ENCODE peak calls at places on chromosomes 16 and 17, in six cellular contexts. P is H7, C is NCI-H446 treated with DMSO at 0.1 percent for 48 hours, W is T-helper 9 cell, X is NCI-H1105, L is HL-60. I is an unnamed sample.

GRCh38 chr17:32192379-32192778 is 50.1 kb downstream of the RHOT1 start:
- DNase-seq in C (no peak), X (no peak), W (no peak), L (no peak), P (no peak), I (no peak)

GRCh38 chr17:4899341-4900230 is at the start of gene C17orf107:
- DNase-seq in W (peak), X (peak), C (no peak), L (peak), P (peak), I (peak)

GRCh38 chr17:1645207-1646171 is at the start of gene SCARF1:
- DNase-seq in L (no peak), P (peak), X (no peak), W (no peak), C (no peak), I (no peak)

GRCh38 chr16:16124438-16124837 is 98.9 kb downstream of the ABCC6 start:
- DNase-seq in L (no peak), W (no peak), X (no peak), P (no peak), C (no peak), I (no peak)

GRCh38 chr16:56950881-56951771 is 10.6 kb upstream of the CETP start:
- DNase-seq in C (no peak), X (no peak), W (peak), L (peak), P (peak), I (peak)

GRCh38 chr17:59160203-59161025 is 4.9 kb downstream of the PRR11 start:
- DNase-seq in W (no peak), L (no peak), P (no peak), C (no peak), X (no peak), I (no peak)

GRCh38 chr16:79071424-79071823 is 529.1 kb downstream of the MAF start:
- DNase-seq in P (no peak), X (peak), W (no peak), L (no peak), C (no peak), I (no peak)

GRCh38 chr16:3774156-3774767 is 56.9 kb upstream of the TRAP1 start:
- DNase-seq in C (no peak), P (no peak), X (no peak), L (no peak), W (no peak), I (no peak)

GRCh38 chr17:9230346-9230745 is 209.0 kb downstream of the NTN1 start:
- DNase-seq in X (no peak), W (no peak), C (no peak), P (no peak), L (no peak), I (no peak)

GRCh38 chr16:65644821-65645220 is 523.0 kb upstream of the CDH11 start:
- DNase-seq in W (no peak), L (no peak), P (no peak), C (no peak), X (no peak), I (no peak)

GRCh38 chr16:2783581-2784375 is 3.6 kb downstream of the PRSS33 start:
- DNase-seq in L (no peak), W (no peak), C (no peak), X (no peak), P (peak), I (no peak)

GRCh38 chr17:63695889-63696288 is 4.0 kb downstream of the LIMD2 start:
- DNase-seq in W (no peak), X (no peak), L (no peak), P (no peak), C (no peak), I (no peak)

GRCh38 chr16:14215941-14216340 is 144.8 kb downstream of the MRTFB start:
- DNase-seq in X (no peak), L (no peak), C (no peak), W (no peak), P (no peak), I (no peak)

GRCh38 chr17:12756786-12757185 is 32.5 kb upstream of the ARHGAP44 start:
- DNase-seq in P (no peak), W (no peak), L (no peak), X (no peak), C (no peak), I (no peak)

GRCh38 chr17:46179375-46179999 is 13.7 kb downstream of the KANSL1 start:
- DNase-seq in X (no peak), C (no peak), P (no peak), L (peak), W (no peak), I (peak)

GRCh38 chr17:59859444-59860025 is 33.2 kb downstream of the TUBD1 start:
- DNase-seq in C (no peak), L (peak), X (no peak), P (no peak), W (no peak), I (no peak)

GRCh38 chr16:29738514-29738913 is 7.3 kb downstream of the C16orf54 start:
- DNase-seq in C (no peak), L (peak), P (no peak), X (no peak), W (peak), I (peak)

GRCh38 chr17:51006601-51007000 is 114.1 kb downstream of the SPAG9 start:
- DNase-seq in X (no peak), W (no peak), P (no peak), L (no peak), C (no peak), I (no peak)

GRCh38 chr16:30585022-30585399 is 486 bp downstream of the ZNF785 start:
- DNase-seq in X (no peak), W (no peak), L (no peak), P (peak), C (no peak), I (no peak)

GRCh38 chr16:65409505-65409904 is 287.6 kb upstream of the CDH11 start:
- DNase-seq in L (no peak), X (no peak), C (no peak), P (no peak), W (no peak), I (no peak)

GRCh38 chr17:73706428-73706827 is 62.2 kb upstream of the SDK2 start:
- DNase-seq in X (no peak), L (no peak), P (no peak), W (no peak), C (no peak), I (no peak)

GRCh38 chr16:69182730-69183416 is 4.1 kb upstream of the SNTB2 start:
- DNase-seq in W (no peak), P (no peak), C (no peak), X (peak), L (no peak), I (no peak)